ENCODE peak calls at places on chromosomes 1 and 21, in seven cellular contexts. W, A, O, C, G, Z and T are unnamed samples.

GRCh38 chr1:117754061-117754969 is 148.5 kb downstream of the TENT5C start:
- DNase-seq in G (peak), C (peak), W (peak), O (peak), Z (no peak), A (peak), T (peak)

GRCh38 chr1:66944330-66945274 is 19.8 kb downstream of the MIER1 start:
- DNase-seq in Z (peak), A (no peak), W (no peak), G (peak), C (no peak), O (no peak), T (no peak)

GRCh38 chr1:28236656-28237331 is 870 bp downstream of the ATP5IF1 start:
- DNase-seq in O (no peak), A (no peak), W (no peak), Z (no peak), C (no peak), G (no peak), T (no peak)

GRCh38 chr1:40053138-40053887 is 12.8 kb downstream of the CAP1 start:
- DNase-seq in O (no peak), Z (no peak), A (no peak), C (no peak), W (no peak), G (no peak), T (no peak)

GRCh38 chr1:206593351-206593925 is 18.8 kb downstream of the EIF2D start:
- DNase-seq in C (no peak), G (no peak), O (no peak), Z (no peak), W (no peak), A (no peak), T (no peak)

GRCh38 chr1:22704440-22705067 is 6.1 kb upstream of the EPHB2 start:
- DNase-seq in O (peak), C (peak), Z (peak), W (peak), A (peak), G (peak), T (peak)

GRCh38 chr1:240190881-240191385 is 99.2 kb downstream of the FMN2 start:
- DNase-seq in G (peak), Z (peak), O (no peak), C (no peak), W (no peak), A (peak), T (peak)

GRCh38 chr21:34180826-34181359 is 107.5 kb downstream of the MRPS6 start:
- DNase-seq in Z (no peak), A (no peak), W (no peak), G (no peak), O (no peak), C (no peak), T (no peak)

GRCh38 chr1:167465018-167465417 is 53.3 kb downstream of the CD247 start:
- DNase-seq in Z (no peak), C (no peak), A (no peak), G (no peak), O (no peak), W (no peak), T (no peak)

GRCh38 chr1:34002810-34003209 is 138.9 kb downstream of the HMGB4 start:
- DNase-seq in W (no peak), G (no peak), Z (no peak), A (no peak), C (no peak), O (no peak), T (no peak)

GRCh38 chr1:208216062-208216461 is 28.1 kb downstream of the PLXNA2 start:
- DNase-seq in G (no peak), W (no peak), O (no peak), A (peak), Z (no peak), C (no peak), T (no peak)

GRCh38 chr1:98053471-98054366 is 132.9 kb upstream of the DPYD start:
- DNase-seq in Z (no peak), O (peak), A (peak), G (peak), W (no peak), C (peak), T (peak)

GRCh38 chr1:164932580-164932979 is 373.6 kb downstream of the PBX1 start:
- DNase-seq in W (no peak), Z (no peak), G (no peak), O (no peak), A (no peak), C (no peak), T (no peak)

GRCh38 chr1:3687509-3687908 is 35.2 kb downstream of the TP73 start:
- DNase-seq in W (no peak), C (no peak), O (no peak), G (no peak), Z (no peak), A (no peak), T (no peak)

GRCh38 chr1:205939690-205940330 is 3.4 kb downstream of the SLC26A9 start:
- DNase-seq in W (no peak), C (peak), G (no peak), O (no peak), A (no peak), Z (no peak), T (no peak)

GRCh38 chr1:174875306-174875705 is 124.4 kb upstream of the CACYBP start:
- DNase-seq in C (peak), O (no peak), A (no peak), G (no peak), Z (no peak), W (no peak), T (no peak)

GRCh38 chr1:8217011-8217711 is 100.8 kb upstream of the SLC45A1 start:
- DNase-seq in G (no peak), W (no peak), A (peak), Z (no peak), C (peak), O (no peak), T (no peak)

GRCh38 chr1:207031632-207032258 is 811 bp downstream of the C1orf116 start:
- DNase-seq in O (no peak), Z (no peak), G (no peak), A (no peak), W (no peak), C (no peak), T (no peak)

GRCh38 chr1:108154323-108154722 is 45.8 kb downstream of the SLC25A24 start:
- DNase-seq in G (no peak), W (no peak), A (no peak), C (no peak), O (no peak), Z (no peak), T (no peak)

GRCh38 chr1:214022229-214022791 is 34.5 kb downstream of the PROX1 start:
- DNase-seq in O (no peak), W (no peak), Z (no peak), A (no peak), C (no peak), G (no peak), T (no peak)

GRCh38 chr1:24963943-24964677 is 34.0 kb upstream of the RUNX3 start:
- DNase-seq in O (no peak), G (no peak), Z (no peak), C (no peak), A (no peak), W (no peak), T (no peak)

GRCh38 chr1:7703321-7704213 is 67.5 kb upstream of the VAMP3 start:
- DNase-seq in O (no peak), C (peak), Z (no peak), A (no peak), G (peak), W (no peak), T (no peak)

GRCh38 chr1:62177621-62178020 is 17.0 kb upstream of the L1TD1 start:
- DNase-seq in Z (no peak), G (no peak), O (no peak), C (no peak), A (no peak), W (no peak), T (no peak)

GRCh38 chr1:159015440-159015909 is 5.8 kb downstream of the IFI16 start:
- DNase-seq in C (no peak), O (peak), G (peak), A (peak), Z (no peak), W (peak), T (peak)

GRCh38 chr1:53986458-53986857 is 31.5 kb downstream of the LDLRAD1 start:
- DNase-seq in W (no peak), O (no peak), Z (no peak), A (no peak), G (no peak), C (no peak), T (no peak)

GRCh38 chr1:61237147-61237546 is 154.8 kb downstream of the NFIA start:
- DNase-seq in O (no peak), C (no peak), Z (no peak), G (no peak), A (no peak), W (no peak), T (no peak)

GRCh38 chr1:80929868-80930508 is 870.7 kb upstream of the ADGRL2 start:
- DNase-seq in O (no peak), Z (no peak), A (no peak), G (no peak), C (no peak), W (no peak), T (no peak)

GRCh38 chr21:46040707-46041106 is 57.2 kb upstream of the COL6A2 start:
- DNase-seq in W (no peak), O (no peak), G (no peak), A (no peak), Z (no peak), C (no peak), T (no peak)

GRCh38 chr1:64246294-64246917 is 43.0 kb downstream of the UBE2U start:
- DNase-seq in W (no peak), G (peak), O (no peak), A (peak), Z (no peak), C (no peak), T (peak)

GRCh38 chr1:245858683-245859509 is 648.2 kb downstream of the SMYD3 start:
- DNase-seq in W (no peak), O (no peak), C (no peak), Z (no peak), G (no peak), A (no peak), T (no peak)

GRCh38 chr1:59008599-59009347 is 224.9 kb upstream of the JUN start:
- DNase-seq in A (no peak), C (no peak), W (no peak), G (no peak), O (no peak), Z (no peak), T (no peak)

GRCh38 chr1:211641942-211642341 is 33.5 kb downstream of the NEK2 start:
- DNase-seq in C (no peak), O (no peak), W (no peak), A (no peak), G (no peak), Z (no peak), T (no peak)

GRCh38 chr1:115828101-115829022 is 12.6 kb downstream of the NHLH2 start:
- DNase-seq in A (peak), G (no peak), C (peak), O (no peak), W (no peak), Z (no peak), T (no peak)

GRCh38 chr1:25896266-25896665 is 10.0 kb downstream of the STMN1 start:
- DNase-seq in O (no peak), W (no peak), C (no peak), A (no peak), Z (no peak), G (no peak), T (no peak)

GRCh38 chr21:39805983-39806382 is 61.0 kb downstream of the IGSF5 start:
- DNase-seq in Z (no peak), O (no peak), G (no peak), W (no peak), C (no peak), A (no peak), T (no peak)